ENCODE peak calls at places on chromosomes 13 and 19, in four cellular contexts. U, Q, N and I are unnamed samples.

GRCh38 chr19:53541971-53542370 is 4.0 kb downstream of the ZNF331 start:
- DNase-seq in N (no peak), Q (no peak), U (no peak), I (no peak)

GRCh38 chr19:6378036-6378435 is 2.3 kb upstream of the PSPN start:
- DNase-seq in U (no peak), N (no peak), Q (no peak), I (peak)

GRCh38 chr19:47097396-47098217 is 16.0 kb downstream of the ZC3H4 start:
- DNase-seq in Q (no peak), U (no peak), N (no peak), I (no peak)

GRCh38 chr13:46715363-46715762 is 81.6 kb downstream of the ESD start:
- DNase-seq in Q (no peak), N (no peak), U (no peak), I (no peak)

GRCh38 chr19:31114585-31114984 is 234.7 kb downstream of the TSHZ3 start:
- DNase-seq in U (no peak), Q (no peak), N (no peak), I (no peak)

GRCh38 chr19:34998777-34999497 is 1.2 kb upstream of the GRAMD1A start:
- DNase-seq in U (peak), Q (peak), N (peak), I (no peak)

GRCh38 chr13:85693889-85694511 is 105.2 kb downstream of the SLITRK6 start:
- DNase-seq in U (no peak), N (no peak), Q (no peak), I (peak)

GRCh38 chr13:31044658-31045620 is 112.5 kb downstream of the TEX26 start:
- DNase-seq in U (no peak), N (no peak), Q (no peak), I (no peak)

GRCh38 chr19:3115411-3115810 is 20.4 kb upstream of the GNA15 start:
- DNase-seq in N (no peak), U (no peak), Q (no peak), I (no peak)

GRCh38 chr13:50276550-50276949 is 261.3 kb downstream of the KCNRG start:
- DNase-seq in Q (no peak), N (no peak), U (no peak), I (no peak)

GRCh38 chr19:29006057-29006735 is 206.8 kb downstream of the UQCRFS1 start:
- DNase-seq in N (no peak), U (no peak), Q (no peak), I (peak)

GRCh38 chr13:113812140-113813036 is 51.5 kb downstream of the GAS6 start:
- DNase-seq in U (peak), N (no peak), Q (no peak), I (no peak)

GRCh38 chr19:518292-519231 is 11.3 kb downstream of the TPGS1 start:
- DNase-seq in Q (peak), N (no peak), U (no peak), I (peak)

GRCh38 chr13:114153485-114154080 is 21.2 kb upstream of the RASA3 start:
- DNase-seq in N (no peak), U (no peak), Q (no peak), I (no peak)

GRCh38 chr19:36213793-36214387 is 575 bp downstream of the ZNF565 start:
- DNase-seq in Q (peak), N (no peak), U (no peak), I (peak)

GRCh38 chr13:32075150-32075851 is 43.7 kb downstream of the FRY start:
- DNase-seq in U (no peak), Q (no peak), N (peak), I (no peak)

GRCh38 chr13:78604782-78605611 is 1.6 kb upstream of the POU4F1 start:
- DNase-seq in Q (peak), N (peak), U (peak), I (peak)

GRCh38 chr13:100789481-100789880 is 114.9 kb upstream of the TMTC4 start:
- DNase-seq in Q (no peak), U (no peak), N (peak), I (no peak)

GRCh38 chr13:113874579-113875428 is 10.9 kb upstream of the GAS6 start:
- DNase-seq in Q (no peak), N (no peak), U (no peak), I (no peak)

GRCh38 chr19:19256072-19256969 is 16.8 kb downstream of the TM6SF2 start:
- DNase-seq in Q (no peak), N (peak), U (peak), I (no peak)

GRCh38 chr19:49120325-49120683 is 960 bp downstream of the PPFIA3 start:
- DNase-seq in Q (no peak), N (no peak), U (no peak), I (no peak)
- H3K9ac ChIP-seq in Q (no peak), N (peak), U (no peak), I (no peak)

GRCh38 chr13:91036886-91037285 is 310.6 kb upstream of the MIR17HG start:
- DNase-seq in Q (no peak), N (no peak), U (no peak), I (no peak)

GRCh38 chr13:91045351-91046034 is 302.0 kb upstream of the MIR17HG start:
- DNase-seq in N (no peak), Q (no peak), U (peak), I (no peak)

GRCh38 chr13:91046715-91047327 is 300.7 kb upstream of the MIR17HG start:
- DNase-seq in N (no peak), U (no peak), Q (no peak), I (no peak)

GRCh38 chr13:91042870-91043269 is 304.6 kb upstream of the MIR17HG start:
- DNase-seq in U (no peak), N (no peak), Q (no peak), I (no peak)
- H2AFZ ChIP-seq in U (no peak), N (no peak), Q (no peak), I (no peak)

GRCh38 chr13:74061939-74062595 is 72.1 kb downstream of the KLF12 start:
- DNase-seq in U (peak), Q (no peak), N (no peak), I (peak)
- TF ChIP-seq MXI1 in U (no peak), Q (no peak), N (no peak), I (no peak)

DNA sequence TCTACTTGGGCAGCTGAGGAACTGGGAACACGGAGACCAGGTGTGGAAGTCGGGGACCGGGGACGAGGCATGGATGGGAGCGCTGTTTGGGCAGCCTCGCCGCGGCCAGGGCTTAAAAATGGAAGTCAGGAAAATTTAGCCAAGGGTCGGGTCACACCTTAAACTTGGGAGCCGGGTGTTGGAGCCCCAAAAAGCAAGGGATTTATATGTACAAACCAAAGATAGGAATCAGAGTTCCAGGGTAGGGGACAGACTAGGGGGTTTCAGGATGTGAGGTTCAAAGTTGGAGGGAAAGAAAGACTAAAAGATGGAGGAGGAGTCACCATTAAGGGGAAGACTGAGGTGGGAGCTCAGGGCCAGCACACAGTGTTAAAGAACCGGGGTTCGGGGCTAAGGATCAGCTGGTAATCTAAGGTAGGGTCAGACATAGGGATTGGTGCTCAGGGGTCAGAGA is 530 bp downstream of the FOXA3 start:
- DNase-seq in U (no peak), N (no peak), Q (no peak), I (no peak)
- H3K9ac ChIP-seq in U (no peak), N (peak), Q (peak), I (no peak)

GRCh38 chr13:71148391-71148790 is 718.6 kb downstream of the DACH1 start:
- DNase-seq in U (no peak), N (no peak), Q (no peak), I (no peak)
- H2AFZ ChIP-seq in U (no peak), N (no peak), Q (no peak), I (no peak)

DNA sequence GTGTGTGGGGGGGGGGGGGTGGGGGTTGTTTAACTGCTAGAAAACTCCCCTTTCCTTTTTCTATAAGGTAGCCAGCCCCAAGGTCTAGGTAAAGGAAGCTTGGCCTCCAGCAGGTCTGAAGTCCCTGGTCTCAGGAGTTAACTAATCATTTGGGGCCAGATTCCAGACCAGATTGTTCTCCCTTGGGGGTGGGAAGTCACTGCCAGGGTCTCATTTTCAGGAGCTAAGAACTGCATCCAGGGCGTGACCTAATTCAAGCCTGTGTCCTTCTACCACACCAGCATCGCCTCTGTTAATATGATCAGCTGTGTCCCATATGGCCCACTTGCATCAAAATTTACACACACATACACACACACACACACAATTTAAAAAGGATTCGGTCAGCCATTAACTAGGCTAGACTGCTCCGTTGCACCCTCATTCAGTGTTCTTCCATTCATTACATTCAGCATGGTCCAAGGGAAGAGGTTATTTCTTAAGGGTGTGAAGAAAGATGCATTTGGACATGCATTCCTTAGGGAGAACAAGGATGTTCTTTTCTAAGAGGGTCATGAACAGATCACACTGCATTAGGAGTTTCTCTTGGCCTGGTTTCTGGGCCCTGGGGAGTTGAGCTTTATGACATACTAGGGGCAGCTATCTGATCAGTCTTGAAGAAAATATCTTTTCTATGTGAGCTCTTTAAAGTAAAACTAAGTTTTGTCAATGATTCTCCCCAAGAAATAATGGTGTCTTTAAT is 91.0 kb downstream of the FGF14 start:
- DNase-seq in N (no peak), Q (no peak), U (no peak), I (no peak)
- TF ChIP-seq MXI1 in N (no peak), Q (no peak), U (no peak), I (no peak)